ENCODE peak calls at places on chromosome 11, in six cellular contexts. W is AG04450, Q is PC-3, C is fibroblast of lung, E is BJ, Z is nephron progenitor cell. G is an unnamed sample.
A peak's percentile ranks its signal among the peaks of the same experiment; 100 is the strongest.

GRCh38 chr11:132358573-132358953 is 988.1 kb downstream of the NTM start:
- DNase-seq in W (no peak), Q (no peak), C (no peak), Z (no peak), E (no peak), G (no peak)

GRCh38 chr11:26944866-26945664 is 48.8 kb upstream of the FIBIN start:
- DNase-seq in Z (no peak), Q (no peak), E (peak; percentile 81), W (no peak), C (peak; percentile 30), G (no peak)

GRCh38 chr11:62850911-62851806 is 11.8 kb upstream of the WDR74 start:
- DNase-seq in C (no peak), E (no peak), Z (no peak), Q (peak; percentile 48), W (no peak), G (no peak)

GRCh38 chr11:102295045-102295444 is 22.2 kb upstream of the BIRC3 start:
- DNase-seq in Z (no peak), Q (no peak), W (no peak), C (no peak), E (no peak), G (no peak)

GRCh38 chr11:120097721-120098385 is 40.1 kb downstream of the TRIM29 start:
- DNase-seq in Z (no peak), W (no peak), E (no peak), C (no peak), Q (no peak), G (no peak)

GRCh38 chr11:73270089-73270854 is 1.9 kb upstream of the P2RY6 start:
- DNase-seq in W (no peak), E (no peak), Q (no peak), Z (peak; percentile 1), C (no peak), G (no peak)

GRCh38 chr11:128392259-128392658 is 195.1 kb downstream of the ETS1 start:
- DNase-seq in Z (no peak), C (no peak), W (no peak), E (no peak), Q (no peak), G (no peak)

GRCh38 chr11:111410951-111411350 is 31.9 kb upstream of the POU2AF1 start:
- DNase-seq in E (no peak), Z (no peak), Q (no peak), W (no peak), C (no peak), G (no peak)

GRCh38 chr11:61921446-61921845 is 4.1 kb upstream of the RAB3IL1 start:
- DNase-seq in W (no peak), Q (no peak), C (no peak), E (no peak), Z (no peak), G (no peak)

GRCh38 chr11:131688056-131688693 is 317.8 kb downstream of the NTM start:
- DNase-seq in Q (peak; percentile 63), E (no peak), C (peak; percentile 48), W (no peak), Z (peak; percentile 84), G (no peak)

GRCh38 chr11:78400116-78400515 is 17.5 kb downstream of the GAB2 start:
- DNase-seq in W (no peak), Z (no peak), C (no peak), E (no peak), Q (no peak), G (no peak)

GRCh38 chr11:13277719-13278619 is at the start of gene BMAL1:
- DNase-seq in C (peak; percentile 31), Z (no peak), W (no peak), E (no peak), Q (no peak), G (no peak)

GRCh38 chr11:87351671-87352070 is 313.9 kb downstream of the TMEM135 start:
- DNase-seq in Z (no peak), Q (peak; percentile 64), E (no peak), C (no peak), W (no peak), G (no peak)

GRCh38 chr11:107042748-107043147 is 24.5 kb upstream of the GUCY1A2 start:
- DNase-seq in Q (no peak), W (no peak), Z (no peak), C (no peak), E (no peak), G (no peak)

GRCh38 chr11:73542175-73542574 is 55.7 kb downstream of the FAM168A start:
- DNase-seq in W (no peak), Q (no peak), Z (no peak), E (no peak), C (peak; percentile 34), G (no peak)

GRCh38 chr11:112294688-112295340 is 34.2 kb upstream of the PLET1 start:
- DNase-seq in Q (no peak), C (no peak), W (no peak), E (no peak), Z (no peak), G (no peak)

GRCh38 chr11:126328444-126328843 is 24.6 kb downstream of the DCPS start:
- DNase-seq in W (no peak), Q (no peak), E (no peak), C (no peak), Z (no peak), G (no peak)

GRCh38 chr11:134532921-134533421 is 120.9 kb upstream of the B3GAT1 start:
- DNase-seq in Q (no peak), C (no peak), Z (no peak), E (no peak), W (no peak), G (no peak)

GRCh38 chr11:1876361-1877063 is 15.2 kb downstream of the PRR33 start:
- DNase-seq in E (no peak), Q (peak; percentile 46), C (peak; percentile 91), W (no peak), Z (peak; percentile 63), G (no peak)
- TF ChIP-seq CTCF in E (peak; percentile 70), Q (peak; percentile 72), C (peak; percentile 36), W (peak; percentile 55), Z (peak; percentile 30), G (peak; percentile 28)

GRCh38 chr11:11083441-11083840 is 225.6 kb upstream of the ZBED5 start:
- DNase-seq in E (no peak), C (no peak), W (no peak), Q (no peak), Z (no peak), G (no peak)
- TF ChIP-seq CTCF in E (no peak), C (no peak), W (no peak), Q (no peak), Z (no peak), G (no peak)

GRCh38 chr11:44120169-44120568 is 24.7 kb downstream of the EXT2 start:
- DNase-seq in Q (peak; percentile 39), C (peak; percentile 10), E (no peak), Z (no peak), W (no peak), G (no peak)
- TF ChIP-seq CTCF in Q (peak; percentile 60), C (no peak), E (peak; percentile 22), Z (peak; percentile 19), W (peak; percentile 30), G (peak; percentile 31)

DNA sequence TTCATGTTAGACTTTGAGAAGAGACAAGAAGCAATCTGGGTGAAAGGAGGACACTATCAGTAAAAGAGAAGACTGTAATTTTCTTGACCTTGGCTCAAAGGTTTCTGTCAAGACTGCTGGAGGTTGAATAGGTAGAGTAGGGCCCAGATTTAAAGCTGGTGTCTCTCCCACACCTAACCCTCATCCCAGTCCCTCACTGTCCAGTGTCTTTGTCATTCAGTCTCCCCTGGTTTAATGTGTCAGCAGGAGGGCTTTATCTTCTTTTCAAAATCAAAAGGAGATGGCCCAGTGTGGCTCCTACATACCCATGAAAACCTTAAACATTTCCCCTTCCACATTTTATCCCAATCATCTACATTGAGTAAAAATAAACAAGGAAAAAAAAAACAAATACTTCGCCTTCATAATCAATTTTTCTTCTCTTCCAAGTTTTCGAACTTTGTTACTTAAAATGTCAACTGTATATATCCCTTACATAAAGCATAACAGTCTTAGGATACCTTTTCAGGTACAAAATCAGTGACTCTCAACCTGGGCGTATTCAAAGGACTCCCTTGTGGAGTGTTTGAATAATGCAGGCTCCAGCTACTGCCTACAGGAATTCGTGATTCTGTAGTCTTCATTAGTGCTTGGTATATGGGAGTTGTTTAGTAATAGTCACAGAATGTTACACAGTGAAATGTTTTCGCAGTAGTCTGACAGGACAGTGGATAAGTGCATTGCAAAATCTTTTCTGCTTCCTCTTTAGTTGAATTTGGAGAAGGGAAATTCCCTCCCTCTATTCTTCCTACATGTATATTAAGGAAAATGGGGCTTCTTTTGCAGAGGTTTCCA is 87.2 kb downstream of the FAT3 start:
- DNase-seq in Q (peak; percentile 31), C (peak; percentile 41), W (no peak), Z (no peak), E (no peak), G (no peak)
- TF ChIP-seq CTCF in Q (peak; percentile 19), C (no peak), W (peak; percentile 6), Z (no peak), E (no peak), G (no peak)

GRCh38 chr11:11817957-11818356 is 23.8 kb upstream of the USP47 start:
- DNase-seq in Z (no peak), Q (no peak), C (no peak), W (no peak), E (no peak), G (no peak)

GRCh38 chr11:11816511-11817319 is 25.1 kb upstream of the USP47 start:
- DNase-seq in W (no peak), Q (no peak), Z (no peak), E (no peak), C (peak; percentile 78), G (no peak)

GRCh38 chr11:11810764-11811726 is 30.7 kb upstream of the USP47 start:
- DNase-seq in E (no peak), Q (no peak), C (no peak), Z (peak; percentile 25), W (no peak), G (no peak)

GRCh38 chr11:11813288-11813962 is 28.3 kb upstream of the USP47 start:
- DNase-seq in C (peak; percentile 98), E (peak; percentile 87), W (peak; percentile 81), Q (peak; percentile 80), Z (no peak), G (no peak)

GRCh38 chr11:11814614-11815452 is 26.9 kb upstream of the USP47 start:
- DNase-seq in W (no peak), Z (no peak), E (no peak), Q (no peak), C (no peak), G (no peak)
- TF ChIP-seq CTCF in W (no peak), Z (no peak), E (no peak), Q (no peak), C (no peak), G (no peak)

DNA sequence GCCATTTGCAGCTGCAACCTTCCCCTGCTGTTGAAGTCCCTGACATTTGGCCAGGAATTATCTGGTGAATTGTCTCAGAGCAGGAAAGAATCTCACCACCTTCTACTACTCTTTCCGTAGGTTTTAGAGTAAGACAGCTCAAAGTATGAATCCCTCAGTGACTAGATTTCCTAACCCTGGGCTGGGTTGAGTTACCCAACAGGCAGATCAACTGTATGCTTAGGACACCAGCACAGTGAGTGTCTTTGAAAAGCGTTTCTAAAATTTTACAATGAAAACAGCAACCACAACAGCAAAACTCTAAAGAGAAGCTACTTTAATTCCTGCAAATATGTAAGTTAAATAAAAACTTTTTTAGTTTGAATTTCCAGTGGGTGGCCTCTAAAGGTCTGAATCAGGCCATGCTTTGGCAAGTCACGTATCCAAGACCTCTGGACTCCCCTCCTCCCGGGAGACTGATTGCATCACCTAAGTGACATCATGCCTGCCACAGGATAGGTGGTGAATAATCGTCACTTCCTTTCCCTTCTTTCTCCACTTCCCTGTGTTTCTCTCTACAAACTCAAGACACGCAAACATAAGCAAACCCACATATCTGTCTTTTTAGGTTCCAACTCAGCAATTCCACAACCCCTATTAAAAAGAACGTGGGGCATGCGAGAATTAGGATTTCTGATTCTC is 7.8 kb downstream of the OR8B12 start:
- DNase-seq in W (no peak), E (no peak), C (peak; percentile 3), Z (no peak), Q (no peak), G (no peak)
- TF ChIP-seq CTCF in W (no peak), E (no peak), C (no peak), Z (no peak), Q (no peak), G (no peak)

G was measured in D721Med.